ENCODE peak calls at places on chromosomes 6 and 20, in six cellular contexts. One of them, this sample, is unnamed.

GRCh38 chr6:161637658-161638057 is 363.8 kb upstream of the AGPAT4 start:
- DNase-seq in choroid plexus epithelial cell: no peak
- DNase-seq in posterior vena cava: no peak
- DNase-seq in astrocyte of the hippocampus: no peak
- DNase-seq in stomach: no peak
- DNase-seq in adipocyte: no peak
- DNase-seq in this sample: no peak

GRCh38 chr6:150631283-150631981 is 31.7 kb downstream of the PLEKHG1 start:
- DNase-seq in choroid plexus epithelial cell: no peak
- DNase-seq in adipocyte: no peak
- DNase-seq in astrocyte of the hippocampus: no peak
- DNase-seq in stomach: no peak
- DNase-seq in posterior vena cava: no peak
- DNase-seq in this sample: no peak

GRCh38 chr20:1938464-1939269 is 43.5 kb downstream of the SIRPA start:
- DNase-seq in posterior vena cava: peak; percentile 57
- DNase-seq in stomach: no peak
- DNase-seq in choroid plexus epithelial cell: no peak
- DNase-seq in adipocyte: no peak
- DNase-seq in astrocyte of the hippocampus: no peak
- DNase-seq in this sample: no peak

GRCh38 chr6:46437671-46438221 is 53.5 kb downstream of the RCAN2 start:
- DNase-seq in posterior vena cava: no peak
- DNase-seq in astrocyte of the hippocampus: peak; percentile 4
- DNase-seq in adipocyte: peak; percentile 78
- DNase-seq in stomach: no peak
- DNase-seq in choroid plexus epithelial cell: peak; percentile 62
- DNase-seq in this sample: no peak

GRCh38 chr6:78076371-78076770 is 423.5 kb downstream of the MEI4 start:
- DNase-seq in adipocyte: no peak
- DNase-seq in stomach: no peak
- DNase-seq in posterior vena cava: no peak
- DNase-seq in astrocyte of the hippocampus: no peak
- DNase-seq in choroid plexus epithelial cell: no peak
- DNase-seq in this sample: no peak

GRCh38 chr6:36130672-36131516 is 581 bp downstream of the MAPK13 start:
- DNase-seq in posterior vena cava: no peak
- DNase-seq in astrocyte of the hippocampus: peak; percentile 24
- DNase-seq in stomach: peak; percentile 74
- DNase-seq in choroid plexus epithelial cell: peak; percentile 19
- DNase-seq in adipocyte: no peak
- DNase-seq in this sample: peak; percentile 77

GRCh38 chr20:57210054-57210910 is 56.2 kb downstream of the BMP7 start:
- DNase-seq in astrocyte of the hippocampus: no peak
- DNase-seq in choroid plexus epithelial cell: no peak
- DNase-seq in stomach: peak; percentile 59
- DNase-seq in adipocyte: no peak
- DNase-seq in posterior vena cava: peak; percentile 37
- DNase-seq in this sample: peak; percentile 79

GRCh38 chr6:71478834-71479541 is 190.4 kb downstream of the OGFRL1 start:
- DNase-seq in stomach: no peak
- DNase-seq in astrocyte of the hippocampus: peak; percentile 93
- DNase-seq in choroid plexus epithelial cell: peak; percentile 97
- DNase-seq in adipocyte: peak; percentile 89
- DNase-seq in posterior vena cava: no peak
- DNase-seq in this sample: peak; percentile 11

GRCh38 chr6:126180585-126180984 is 159.3 kb upstream of the CENPW start:
- DNase-seq in adipocyte: peak; percentile 55
- DNase-seq in choroid plexus epithelial cell: peak; percentile 83
- DNase-seq in stomach: no peak
- DNase-seq in posterior vena cava: no peak
- DNase-seq in astrocyte of the hippocampus: peak; percentile 71
- DNase-seq in this sample: no peak

GRCh38 chr6:158758464-158758863 is 60.7 kb downstream of the EZR start:
- DNase-seq in stomach: no peak
- DNase-seq in posterior vena cava: no peak
- DNase-seq in adipocyte: no peak
- DNase-seq in choroid plexus epithelial cell: peak; percentile 63
- DNase-seq in astrocyte of the hippocampus: no peak
- DNase-seq in this sample: no peak

GRCh38 chr6:169495601-169496000 is 206.2 kb downstream of the WDR27 start:
- DNase-seq in posterior vena cava: no peak
- DNase-seq in stomach: no peak
- DNase-seq in choroid plexus epithelial cell: peak; percentile 23
- DNase-seq in adipocyte: peak; percentile 40
- DNase-seq in astrocyte of the hippocampus: peak; percentile 49
- DNase-seq in this sample: no peak

GRCh38 chr20:22003680-22004079 is 298.2 kb downstream of the PAX1 start:
- DNase-seq in posterior vena cava: no peak
- DNase-seq in choroid plexus epithelial cell: no peak
- DNase-seq in adipocyte: no peak
- DNase-seq in astrocyte of the hippocampus: no peak
- DNase-seq in stomach: no peak
- DNase-seq in this sample: no peak

GRCh38 chr6:152167639-152168603 is 360.4 kb downstream of the ESR1 start:
- DNase-seq in adipocyte: no peak
- DNase-seq in choroid plexus epithelial cell: no peak
- DNase-seq in stomach: no peak
- DNase-seq in astrocyte of the hippocampus: no peak
- DNase-seq in posterior vena cava: no peak
- DNase-seq in this sample: no peak

GRCh38 chr20:34495928-34496327 is 20.3 kb upstream of the DYNLRB1 start:
- DNase-seq in astrocyte of the hippocampus: no peak
- DNase-seq in stomach: no peak
- DNase-seq in adipocyte: no peak
- DNase-seq in posterior vena cava: no peak
- DNase-seq in choroid plexus epithelial cell: no peak
- DNase-seq in this sample: no peak

GRCh38 chr6:18053071-18053475 is 65.6 kb upstream of the KIF13A start:
- DNase-seq in astrocyte of the hippocampus: no peak
- DNase-seq in stomach: no peak
- DNase-seq in choroid plexus epithelial cell: no peak
- DNase-seq in adipocyte: peak; percentile 78
- DNase-seq in posterior vena cava: no peak
- DNase-seq in this sample: no peak

GRCh38 chr20:3203315-3204123 is 963 bp downstream of the DDRGK1 start:
- DNase-seq in astrocyte of the hippocampus: peak; percentile 41
- DNase-seq in posterior vena cava: no peak
- DNase-seq in adipocyte: no peak
- DNase-seq in stomach: peak; percentile 33
- DNase-seq in choroid plexus epithelial cell: peak; percentile 16
- DNase-seq in this sample: peak; percentile 34

GRCh38 chr6:149334682-149335160 is 17.2 kb downstream of the TAB2 start:
- DNase-seq in stomach: peak; percentile 34
- DNase-seq in adipocyte: peak; percentile 85
- DNase-seq in posterior vena cava: no peak
- DNase-seq in astrocyte of the hippocampus: peak; percentile 80
- DNase-seq in choroid plexus epithelial cell: peak; percentile 75
- DNase-seq in this sample: no peak

GRCh38 chr20:48470141-48470540 is 357.7 kb downstream of the PREX1 start:
- DNase-seq in stomach: no peak
- DNase-seq in adipocyte: no peak
- DNase-seq in posterior vena cava: no peak
- DNase-seq in astrocyte of the hippocampus: no peak
- DNase-seq in choroid plexus epithelial cell: no peak
- DNase-seq in this sample: no peak

GRCh38 chr20:53750827-53751393 is 157.3 kb upstream of the ZNF217 start:
- DNase-seq in choroid plexus epithelial cell: peak; percentile 90
- DNase-seq in posterior vena cava: no peak
- DNase-seq in adipocyte: peak; percentile 80
- DNase-seq in stomach: peak; percentile 25
- DNase-seq in astrocyte of the hippocampus: peak; percentile 83
- DNase-seq in this sample: no peak

GRCh38 chr6:138509371-138509770 is 10.1 kb upstream of the NHSL1 start:
- DNase-seq in stomach: peak; percentile 63
- DNase-seq in adipocyte: peak; percentile 63
- DNase-seq in choroid plexus epithelial cell: peak; percentile 54
- DNase-seq in posterior vena cava: no peak
- DNase-seq in astrocyte of the hippocampus: peak; percentile 63
- DNase-seq in this sample: peak; percentile 64

GRCh38 chr6:24858154-24858801 is 59.6 kb upstream of the ARMH2 start:
- DNase-seq in astrocyte of the hippocampus: no peak
- DNase-seq in adipocyte: peak; percentile 69
- DNase-seq in stomach: no peak
- DNase-seq in posterior vena cava: no peak
- DNase-seq in choroid plexus epithelial cell: no peak
- DNase-seq in this sample: no peak

GRCh38 chr6:113094781-113095180 is 747.7 kb downstream of the RFPL4B start:
- DNase-seq in astrocyte of the hippocampus: peak; percentile 9
- DNase-seq in choroid plexus epithelial cell: peak; percentile 85
- DNase-seq in adipocyte: peak; percentile 82
- DNase-seq in posterior vena cava: no peak
- DNase-seq in stomach: no peak
- DNase-seq in this sample: no peak

GRCh38 chr6:90460067-90460466 is 126.8 kb downstream of the MAP3K7 start:
- DNase-seq in stomach: no peak
- DNase-seq in posterior vena cava: no peak
- DNase-seq in choroid plexus epithelial cell: no peak
- DNase-seq in adipocyte: no peak
- DNase-seq in astrocyte of the hippocampus: no peak
- DNase-seq in this sample: no peak

GRCh38 chr6:140394141-140394540 is 1019.7 kb upstream of the CITED2 start:
- DNase-seq in stomach: no peak
- DNase-seq in posterior vena cava: no peak
- DNase-seq in adipocyte: peak; percentile 28
- DNase-seq in choroid plexus epithelial cell: no peak
- DNase-seq in astrocyte of the hippocampus: no peak
- DNase-seq in this sample: no peak

GRCh38 chr6:151034825-151035781 is 169.6 kb downstream of the MTHFD1L start:
- DNase-seq in astrocyte of the hippocampus: peak; percentile 62
- DNase-seq in stomach: no peak
- DNase-seq in choroid plexus epithelial cell: no peak
- DNase-seq in adipocyte: peak; percentile 19
- DNase-seq in posterior vena cava: no peak
- DNase-seq in this sample: no peak